ENCODE peak calls at places on chromosomes 2 and 18, in eight cellular contexts. O, P, R, T, Y, M, J and H are unnamed samples.

GRCh38 chr2:160061533-160062282 is 707 bp downstream of the PLA2R1 start:
- DNase-seq in M (no peak), R (no peak), T (no peak), P (no peak), O (no peak), Y (no peak), J (no peak), H (no peak)

GRCh38 chr2:108324531-108325256 is 36.0 kb downstream of the SULT1C2 start:
- DNase-seq in R (no peak), P (peak; percentile 23), J (no peak), M (no peak), O (no peak), T (no peak), Y (peak; percentile 72), H (no peak)

GRCh38 chr2:226794077-226794670 is 5.4 kb downstream of the IRS1 start:
- DNase-seq in Y (peak; percentile 38), P (no peak), R (no peak), M (no peak), T (no peak), O (no peak), J (no peak), H (no peak)

GRCh38 chr2:74052732-74053712 is 68.3 kb downstream of the TET3 start:
- DNase-seq in R (no peak), P (no peak), O (no peak), T (peak; percentile 46), M (no peak), Y (peak; percentile 9), J (no peak), H (no peak)

GRCh38 chr18:10101729-10102128 is 187.9 kb downstream of the VAPA start:
- DNase-seq in J (no peak), Y (no peak), P (no peak), M (no peak), O (no peak), R (no peak), T (no peak), H (no peak)

GRCh38 chr2:30763151-30763660 is 44.0 kb downstream of the CAPN13 start:
- DNase-seq in Y (no peak), O (no peak), J (no peak), P (peak; percentile 34), R (no peak), M (no peak), T (no peak), H (no peak)

GRCh38 chr18:77526962-77527361 is 277.3 kb downstream of the GALR1 start:
- DNase-seq in Y (no peak), M (no peak), J (no peak), P (no peak), O (no peak), R (no peak), T (no peak), H (no peak)

GRCh38 chr2:117071556-117072102 is 742.9 kb upstream of the DDX18 start:
- DNase-seq in Y (no peak), P (no peak), R (no peak), O (no peak), T (no peak), M (no peak), J (no peak), H (no peak)

GRCh38 chr2:58984731-58985130 is 743.6 kb upstream of the FANCL start:
- DNase-seq in R (no peak), Y (peak; percentile 52), T (no peak), P (no peak), J (no peak), O (no peak), M (no peak), H (no peak)

GRCh38 chr18:2914185-2914584 is 67.4 kb downstream of the EMILIN2 start:
- DNase-seq in J (no peak), T (no peak), P (no peak), O (no peak), Y (no peak), R (peak; percentile 16), M (no peak), H (no peak)

GRCh38 chr18:55290898-55291297 is 297.1 kb downstream of the TCF4 start:
- DNase-seq in J (no peak), O (no peak), R (no peak), M (no peak), P (no peak), T (no peak), Y (peak; percentile 67), H (no peak)

GRCh38 chr2:211093743-211094303 is 537.4 kb downstream of the CPS1 start:
- DNase-seq in O (no peak), R (no peak), Y (no peak), T (no peak), M (peak; percentile 3), J (no peak), P (no peak), H (no peak)

GRCh38 chr2:33552758-33553461 is 46.2 kb downstream of the FAM98A start:
- DNase-seq in O (no peak), M (no peak), Y (peak; percentile 62), P (no peak), T (no peak), J (no peak), R (no peak), H (no peak)

GRCh38 chr18:26813043-26813442 is 52.5 kb downstream of the AQP4 start:
- DNase-seq in T (peak; percentile 15), Y (peak; percentile 3), J (no peak), M (peak; percentile 46), P (no peak), R (peak; percentile 56), O (no peak), H (no peak)

GRCh38 chr2:151967829-151968722 is 130.8 kb downstream of the CACNB4 start:
- DNase-seq in M (no peak), P (no peak), J (no peak), Y (no peak), R (no peak), T (no peak), O (no peak), H (no peak)

GRCh38 chr2:176643711-176644110 is 374.5 kb downstream of the MTX2 start:
- DNase-seq in R (peak; percentile 39), J (no peak), O (no peak), Y (peak; percentile 55), M (peak; percentile 19), P (no peak), T (no peak), H (peak; percentile 57)

GRCh38 chr18:577606-578005 is 2.6 kb upstream of the CETN1 start:
- DNase-seq in O (no peak), Y (no peak), P (no peak), T (no peak), J (no peak), M (no peak), R (no peak), H (no peak)

GRCh38 chr2:40488101-40488598 is 36.3 kb upstream of the SLC8A1 start:
- DNase-seq in P (no peak), J (no peak), T (no peak), R (no peak), O (no peak), Y (peak; percentile 65), M (peak; percentile 24), H (no peak)

GRCh38 chr18:63178526-63178880 is 141.1 kb downstream of the BCL2 start:
- DNase-seq in P (no peak), O (no peak), M (no peak), R (peak; percentile 39), T (no peak), J (peak; percentile 82), Y (no peak), H (no peak)

GRCh38 chr2:134772493-134773169 is 53.8 kb upstream of the TMEM163 start:
- DNase-seq in Y (no peak), T (no peak), P (no peak), O (no peak), M (no peak), R (no peak), J (no peak), H (no peak)

GRCh38 chr2:170411660-170412059 is 233.7 kb downstream of the MYO3B start:
- DNase-seq in O (no peak), J (no peak), R (peak; percentile 19), Y (no peak), P (no peak), T (no peak), M (no peak), H (no peak)

GRCh38 chr2:109345653-109346165 is 216.7 kb downstream of the SH3RF3 start:
- DNase-seq in J (no peak), M (no peak), Y (no peak), O (no peak), P (no peak), R (no peak), T (no peak), H (no peak)

GRCh38 chr18:50061876-50062517 is 132.9 kb downstream of the MYO5B start:
- DNase-seq in Y (no peak), P (no peak), T (no peak), R (no peak), J (no peak), M (no peak), O (no peak), H (no peak)

GRCh38 chr2:23402205-23402740 is 17.3 kb downstream of the KLHL29 start:
- DNase-seq in O (no peak), T (no peak), Y (no peak), R (no peak), P (no peak), M (no peak), J (no peak), H (no peak)

GRCh38 chr2:71930073-71930681 is 217.5 kb downstream of the CYP26B1 start:
- DNase-seq in P (peak; percentile 71), O (no peak), T (no peak), J (no peak), Y (no peak), R (peak; percentile 23), M (no peak), H (no peak)

GRCh38 chr2:221100467-221101089 is 471.5 kb downstream of the EPHA4 start:
- DNase-seq in O (no peak), T (no peak), Y (no peak), J (no peak), M (no peak), P (no peak), R (peak; percentile 49), H (no peak)

GRCh38 chr2:151796774-151797173 is 31.4 kb downstream of the ARL5A start:
- DNase-seq in P (no peak), R (no peak), M (no peak), O (no peak), Y (peak; percentile 36), J (no peak), T (no peak), H (no peak)

GRCh38 chr2:129008055-129008880 is 689.6 kb upstream of the HS6ST1 start:
- DNase-seq in O (no peak), Y (peak; percentile 1), J (no peak), R (no peak), M (no peak), P (no peak), T (no peak), H (no peak)

GRCh38 chr2:32424739-32425138 is 67.9 kb downstream of the BIRC6 start:
- DNase-seq in M (no peak), R (no peak), J (no peak), T (no peak), Y (peak; percentile 66), O (no peak), P (no peak), H (no peak)